ENCODE peak calls at places on chromosome 18, in seven cellular contexts. L is cardiac fibroblast; C is left ventricle myocardium inferior; Z is mucosa of descending colon; H is CD8-positive, alpha-beta T cell; W is IMR-90; F is neural progenitor cell. J is an unnamed sample.

GRCh38 chr18:2050702-2051201 is 520.6 kb downstream of the METTL4 start:
- DNase-seq in L (peak), C (no peak), Z (no peak), H (no peak), W (no peak), F (no peak), J (no peak)

GRCh38 chr18:13566941-13567762 is 159.2 kb downstream of the FAM210A start:
- DNase-seq in L (no peak), C (peak), Z (peak), H (no peak), W (no peak), F (no peak), J (no peak)

GRCh38 chr18:13455470-13455869 is 236.9 kb downstream of the LDLRAD4 start:
- DNase-seq in L (no peak), C (no peak), Z (no peak), H (no peak), W (no peak), F (no peak), J (no peak)

GRCh38 chr18:57621252-57621607 is 406 bp downstream of the NARS1 start:
- DNase-seq in L (no peak), C (no peak), Z (no peak), H (no peak), W (no peak), F (no peak), J (no peak)

GRCh38 chr18:22424564-22424963 is 6.8 kb upstream of the CTAGE1 start:
- DNase-seq in L (no peak), C (no peak), Z (no peak), H (no peak), W (no peak), F (no peak), J (no peak)

GRCh38 chr18:10072659-10073309 is 159.0 kb downstream of the VAPA start:
- DNase-seq in L (peak), C (no peak), Z (no peak), H (no peak), W (peak), F (no peak), J (peak)

GRCh38 chr18:5972298-5972697 is 77.0 kb upstream of the TMEM200C start:
- DNase-seq in L (no peak), C (peak), Z (no peak), H (no peak), W (no peak), F (no peak), J (no peak)

GRCh38 chr18:31723998-31724711 is 36.5 kb downstream of the SLC25A52 start:
- DNase-seq in L (peak), C (peak), Z (no peak), H (no peak), W (no peak), F (no peak), J (no peak)

GRCh38 chr18:69401475-69402218 is 959 bp downstream of the DOK6 start:
- DNase-seq in L (peak), C (no peak), Z (no peak), H (no peak), W (peak), F (peak), J (no peak)

GRCh38 chr18:47618758-47619157 is 311.7 kb downstream of the SMAD2 start:
- DNase-seq in L (no peak), C (no peak), Z (no peak), H (no peak), W (no peak), F (no peak), J (no peak)

GRCh38 chr18:34594243-34594642 is 115.9 kb upstream of the DTNA start:
- DNase-seq in L (no peak), C (no peak), Z (no peak), H (no peak), W (no peak), F (no peak), J (no peak)

GRCh38 chr18:22169011-22169888 is at the start of gene GATA6:
- DNase-seq in L (peak), C (peak), Z (peak), H (peak), W (peak), F (peak), J (peak)

GRCh38 chr18:21241224-21242131 is 554 bp upstream of the GREB1L start:
- DNase-seq in L (no peak), C (no peak), Z (no peak), H (no peak), W (no peak), F (peak), J (no peak)

GRCh38 chr18:42683094-42683493 is 432.4 kb downstream of the RIT2 start:
- DNase-seq in L (no peak), C (no peak), Z (no peak), H (no peak), W (no peak), F (no peak), J (no peak)

GRCh38 chr18:5424903-5425302 is 118.9 kb downstream of the EPB41L3 start:
- DNase-seq in L (peak), C (no peak), Z (no peak), H (no peak), W (peak), F (peak), J (peak)

GRCh38 chr18:13381331-13381730 is 162.8 kb downstream of the LDLRAD4 start:
- DNase-seq in L (no peak), C (no peak), Z (no peak), H (peak), W (no peak), F (no peak), J (no peak)

GRCh38 chr18:34909637-34910364 is 131.4 kb upstream of the MAPRE2 start:
- DNase-seq in L (peak), C (no peak), Z (no peak), H (no peak), W (peak), F (no peak), J (peak)

GRCh38 chr18:6476201-6476600 is 61.5 kb upstream of the L3MBTL4 start:
- DNase-seq in L (no peak), C (no peak), Z (no peak), H (no peak), W (no peak), F (no peak), J (no peak)

GRCh38 chr18:45106331-45106774 is 425.7 kb downstream of the SETBP1 start:
- DNase-seq in L (peak), C (no peak), Z (no peak), H (peak), W (no peak), F (no peak), J (no peak)

GRCh38 chr18:70490008-70490933 is 201.4 kb downstream of the SOCS6 start:
- DNase-seq in L (peak), C (no peak), Z (no peak), H (peak), W (peak), F (peak), J (peak)

GRCh38 chr18:42001801-42002200 is 46.8 kb downstream of the PIK3C3 start:
- DNase-seq in L (no peak), C (no peak), Z (no peak), H (no peak), W (no peak), F (no peak), J (no peak)

GRCh38 chr18:32252461-32252860 is 62.6 kb downstream of the MEP1B start:
- DNase-seq in L (no peak), C (no peak), Z (no peak), H (no peak), W (no peak), F (no peak), J (no peak)

GRCh38 chr18:76935722-76936337 is 113.5 kb downstream of the ZNF236 start:
- DNase-seq in L (no peak), C (no peak), Z (no peak), H (no peak), W (no peak), F (no peak), J (no peak)

GRCh38 chr18:76937597-76937996 is 115.2 kb downstream of the ZNF236 start:
- DNase-seq in L (peak), C (no peak), Z (no peak), H (no peak), W (peak), F (no peak), J (no peak)

GRCh38 chr18:76941284-76941683 is 118.9 kb downstream of the ZNF236 start:
- DNase-seq in L (no peak), C (no peak), Z (no peak), H (no peak), W (no peak), F (no peak), J (no peak)

GRCh38 chr18:76938619-76939018 is 116.3 kb downstream of the ZNF236 start:
- DNase-seq in L (no peak), C (no peak), Z (no peak), H (no peak), W (no peak), F (no peak), J (no peak)

GRCh38 chr18:76936877-76937276 is 114.5 kb downstream of the ZNF236 start:
- DNase-seq in L (no peak), C (no peak), Z (no peak), H (no peak), W (no peak), F (no peak), J (no peak)
- H3K4me3 ChIP-seq in L (no peak), C (no peak), Z (no peak), H (no peak), W (no peak), F (no peak), J (no peak)

GRCh38 chr18:8656226-8656625 is 47.0 kb downstream of the RAB12 start:
- DNase-seq in L (peak), C (no peak), Z (no peak), H (no peak), W (no peak), F (no peak), J (no peak)
- TF ChIP-seq CTCF in L (no peak), C (no peak), Z (no peak), H (no peak), W (no peak), F (no peak), J (no peak)

GRCh38 chr18:12274793-12275192 is 20.6 kb downstream of the CIDEA start:
- DNase-seq in L (no peak), C (no peak), Z (no peak), H (no peak), W (no peak), F (no peak), J (no peak)

GRCh38 chr18:12278765-12279682 is 24.9 kb downstream of the CIDEA start:
- DNase-seq in L (peak), C (peak), Z (peak), H (no peak), W (peak), F (peak), J (peak)

GRCh38 chr18:12276736-12277554 is 22.8 kb downstream of the CIDEA start:
- DNase-seq in L (no peak), C (no peak), Z (no peak), H (no peak), W (peak), F (no peak), J (no peak)

GRCh38 chr18:12279781-12280531 is 25.8 kb downstream of the CIDEA start:
- DNase-seq in L (no peak), C (no peak), Z (no peak), H (no peak), W (no peak), F (no peak), J (no peak)

DNA sequence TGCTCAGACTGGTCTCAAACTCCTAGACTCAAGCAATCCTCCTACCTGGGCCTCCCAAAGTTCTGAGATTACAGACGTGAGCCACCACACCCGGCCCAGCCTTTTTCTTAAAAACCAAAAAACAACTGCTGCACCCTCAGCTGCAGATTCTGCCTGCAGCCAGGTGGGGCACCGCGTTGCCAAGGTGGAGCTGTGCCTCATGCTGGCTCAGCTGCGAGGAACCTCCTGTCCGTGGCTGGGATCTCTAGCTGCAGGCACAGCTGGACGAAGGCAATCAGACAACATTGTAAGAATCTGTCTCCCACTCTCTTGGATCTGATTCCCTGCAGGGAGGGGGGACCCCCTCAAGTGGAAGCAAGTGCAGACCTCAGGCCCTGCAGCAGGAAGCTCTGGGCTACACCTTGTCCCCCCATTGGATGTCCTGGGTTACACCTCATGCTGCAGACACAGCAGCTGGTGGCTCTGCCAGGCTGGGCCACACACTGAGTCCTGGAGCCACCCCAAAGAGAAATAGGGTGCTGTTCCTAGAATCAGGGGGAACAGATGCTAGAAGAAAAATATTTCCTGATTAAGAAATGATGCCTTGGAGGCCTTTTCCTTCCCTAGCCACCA is 24.1 kb downstream of the CIDEA start:
- DNase-seq in L (peak), C (no peak), Z (no peak), H (no peak), W (peak), F (peak), J (no peak)
- H3K4me3 ChIP-seq in L (peak), C (peak), Z (no peak), H (no peak), W (peak), F (no peak), J (peak)

GRCh38 chr18:23437357-23438045 is 15.6 kb upstream of the RIOK3 start:
- DNase-seq in L (peak), C (peak), Z (peak), H (peak), W (peak), F (peak), J (no peak)

GRCh38 chr18:23428821-23429220 is 24.3 kb upstream of the RIOK3 start:
- DNase-seq in L (no peak), C (no peak), Z (no peak), H (no peak), W (no peak), F (no peak), J (no peak)

GRCh38 chr18:23438608-23439366 is 14.3 kb upstream of the RIOK3 start:
- DNase-seq in L (no peak), C (no peak), Z (no peak), H (no peak), W (no peak), F (no peak), J (no peak)

GRCh38 chr18:23438046-23438377 is 15.1 kb upstream of the RIOK3 start:
- DNase-seq in L (no peak), C (no peak), Z (no peak), H (no peak), W (no peak), F (no peak), J (no peak)

DNA sequence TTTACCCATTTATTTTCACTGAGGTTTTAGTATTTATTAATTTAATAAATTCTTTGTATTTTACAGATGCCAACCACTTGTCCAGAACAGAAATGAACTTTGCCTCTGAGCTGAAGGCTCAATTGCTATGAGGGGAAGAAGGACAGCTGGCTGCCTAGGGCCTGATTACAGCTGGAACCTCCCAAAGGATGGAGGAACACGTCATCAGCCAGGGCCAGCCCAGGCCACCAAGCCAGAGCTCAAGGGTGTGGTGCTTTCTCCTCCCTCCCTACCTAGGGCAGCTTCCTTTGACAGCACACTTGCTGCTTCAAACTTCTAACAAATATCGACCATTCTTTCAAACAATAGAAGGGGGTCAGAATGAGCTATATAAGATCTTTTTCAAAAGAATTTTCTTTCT is 19.7 kb upstream of the RIOK3 start:
- DNase-seq in L (peak), C (no peak), Z (peak), H (no peak), W (no peak), F (no peak), J (no peak)
- TF ChIP-seq CTCF in L (no peak), C (no peak), Z (no peak), H (no peak), W (no peak), F (no peak), J (no peak)

GRCh38 chr18:8212893-8213805 is 396.1 kb upstream of the RAB12 start:
- DNase-seq in L (peak), C (no peak), Z (no peak), H (no peak), W (peak), F (no peak), J (peak)
- H3K4me3 ChIP-seq in L (no peak), C (no peak), Z (no peak), H (no peak), W (no peak), F (no peak), J (no peak)

DNA sequence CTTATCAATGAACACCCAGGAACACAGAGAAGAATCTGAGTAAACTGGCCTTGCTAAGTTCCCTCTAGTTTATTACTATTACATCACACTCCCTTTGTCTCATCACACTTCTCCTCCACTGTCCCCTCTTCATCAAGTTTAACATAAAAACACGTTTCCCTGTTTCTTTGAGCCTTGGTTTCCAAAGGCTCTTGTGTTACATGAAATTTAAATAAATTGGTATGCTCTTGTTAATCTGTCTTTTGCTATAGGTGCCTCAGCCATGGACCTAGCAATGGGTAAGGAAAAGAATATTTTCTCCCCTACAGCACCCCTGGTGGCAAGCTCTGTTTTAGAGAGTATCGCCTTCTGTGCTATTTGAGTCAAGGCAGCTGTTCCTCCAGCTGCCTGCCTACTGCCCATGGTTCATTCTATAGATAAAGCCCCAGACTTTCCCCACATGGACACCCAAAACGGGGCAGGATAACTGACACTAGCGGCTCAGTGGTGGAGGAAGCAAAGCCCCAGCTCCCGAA is 31.8 kb downstream of the TGIF1 start:
- DNase-seq in L (peak), C (no peak), Z (no peak), H (no peak), W (peak), F (peak), J (no peak)
- TF ChIP-seq CTCF in L (peak), C (peak), Z (peak), H (peak), W (peak), F (peak), J (peak)

GRCh38 chr18:36312806-36313395 is 15.4 kb downstream of the FHOD3 start:
- DNase-seq in L (peak), C (no peak), Z (no peak), H (no peak), W (peak), F (no peak), J (no peak)
- H3K4me3 ChIP-seq in L (no peak), C (no peak), Z (no peak), H (no peak), W (no peak), F (no peak), J (no peak)

DNA sequence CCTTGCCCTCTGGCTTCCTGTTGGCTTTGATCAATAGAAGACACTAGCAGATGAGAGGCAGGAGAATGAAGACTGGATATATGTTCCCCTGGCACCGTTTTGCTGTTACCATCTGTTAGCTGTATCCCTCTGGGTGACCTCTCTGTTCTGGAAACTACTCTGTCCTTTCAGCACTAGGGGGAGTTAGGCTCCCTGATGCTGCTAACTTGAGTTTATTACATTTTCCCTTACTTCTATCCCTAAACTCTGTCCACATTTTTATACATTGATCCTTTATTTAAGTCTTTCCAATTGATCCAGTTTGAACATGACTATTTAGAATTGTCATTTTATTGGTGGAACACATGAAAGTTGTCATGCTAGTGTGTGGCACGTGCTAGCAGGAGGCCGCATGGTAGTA is 1014.3 kb upstream of the CDH2 start:
- DNase-seq in L (peak), C (no peak), Z (no peak), H (no peak), W (peak), F (peak), J (no peak)
- TF ChIP-seq CTCF in L (peak), C (no peak), Z (no peak), H (no peak), W (peak), F (peak), J (peak)

GRCh38 chr18:78979058-78979680 is 449 bp upstream of the SALL3 start:
- DNase-seq in L (no peak), C (no peak), Z (no peak), H (no peak), W (no peak), F (peak), J (no peak)

GRCh38 chr18:78981652-78981955 is 2.0 kb downstream of the SALL3 start:
- DNase-seq in L (no peak), C (no peak), Z (no peak), H (no peak), W (no peak), F (peak), J (no peak)

GRCh38 chr18:78980777-78981651 is 1.4 kb downstream of the SALL3 start:
- DNase-seq in L (no peak), C (no peak), Z (no peak), H (no peak), W (no peak), F (peak), J (no peak)

GRCh38 chr18:78979682-78980278 is at the start of gene SALL3:
- DNase-seq in L (no peak), C (no peak), Z (no peak), H (no peak), W (no peak), F (peak), J (no peak)

GRCh38 chr18:78980279-78980771 is 707 bp downstream of the SALL3 start:
- DNase-seq in L (no peak), C (no peak), Z (no peak), H (no peak), W (no peak), F (no peak), J (no peak)
- H3K4me3 ChIP-seq in L (no peak), C (peak), Z (no peak), H (no peak), W (no peak), F (peak), J (peak)

GRCh38 chr18:35938562-35938961 is 33.9 kb upstream of the RMP24 start:
- DNase-seq in L (peak), C (no peak), Z (no peak), H (no peak), W (no peak), F (no peak), J (no peak)

GRCh38 chr18:35941299-35941698 is 31.2 kb upstream of the RMP24 start:
- DNase-seq in L (no peak), C (no peak), Z (no peak), H (no peak), W (no peak), F (no peak), J (no peak)

GRCh38 chr18:35936951-35937350 is 35.5 kb upstream of the RMP24 start:
- DNase-seq in L (no peak), C (no peak), Z (no peak), H (no peak), W (no peak), F (no peak), J (no peak)

GRCh38 chr18:35938158-35938557 is 34.3 kb upstream of the RMP24 start:
- DNase-seq in L (peak), C (no peak), Z (no peak), H (no peak), W (peak), F (no peak), J (peak)

GRCh38 chr18:35939166-35939565 is 33.3 kb upstream of the RMP24 start:
- DNase-seq in L (peak), C (no peak), Z (no peak), H (no peak), W (no peak), F (peak), J (no peak)
- TF ChIP-seq CTCF in L (peak), C (peak), Z (no peak), H (no peak), W (no peak), F (peak), J (peak)